ENCODE peak calls at places on chromosomes 13 and 19, in nine cellular contexts. One of them, this sample, is unnamed.

GRCh38 chr13:86932935-86933334 is 738.2 kb upstream of the SLITRK5 start:
- DNase-seq in heart right ventricle: no peak
- DNase-seq in neural progenitor cell: peak
- DNase-seq in activated naive CD8-positive, alpha-beta T cell treated with anti-CD3 and anti-CD28 coated beads, Interleukin-2, amount 50 U/mL, for 24 hours: no peak
- DNase-seq in stimulated activated CD8-positive, alpha-beta memory T cell treated with anti-CD3 and anti-CD28 coated beads, Interleukin-15, amount 100 ng/mL, for 4 hours: no peak
- DNase-seq in GM12892: no peak
- DNase-seq in iPS-NIHi11: peak
- DNase-seq in T-helper 9 cell: no peak
- DNase-seq in NCI-H1092: no peak
- DNase-seq in this sample: no peak

GRCh38 chr13:99944606-99945005 is 27.0 kb downstream of the ZIC5 start:
- DNase-seq in activated naive CD8-positive, alpha-beta T cell treated with anti-CD3 and anti-CD28 coated beads, Interleukin-2, amount 50 U/mL, for 24 hours: no peak
- DNase-seq in stimulated activated CD8-positive, alpha-beta memory T cell treated with anti-CD3 and anti-CD28 coated beads, Interleukin-15, amount 100 ng/mL, for 4 hours: no peak
- DNase-seq in T-helper 9 cell: no peak
- DNase-seq in NCI-H1092: no peak
- DNase-seq in iPS-NIHi11: no peak
- DNase-seq in neural progenitor cell: no peak
- DNase-seq in GM12892: no peak
- DNase-seq in heart right ventricle: no peak
- DNase-seq in this sample: no peak

GRCh38 chr19:53994811-53995210 is 3.4 kb downstream of the CACNG6 start:
- DNase-seq in activated naive CD8-positive, alpha-beta T cell treated with anti-CD3 and anti-CD28 coated beads, Interleukin-2, amount 50 U/mL, for 24 hours: no peak
- DNase-seq in neural progenitor cell: no peak
- DNase-seq in heart right ventricle: no peak
- DNase-seq in stimulated activated CD8-positive, alpha-beta memory T cell treated with anti-CD3 and anti-CD28 coated beads, Interleukin-15, amount 100 ng/mL, for 4 hours: no peak
- DNase-seq in T-helper 9 cell: no peak
- DNase-seq in iPS-NIHi11: no peak
- DNase-seq in GM12892: no peak
- DNase-seq in NCI-H1092: no peak
- DNase-seq in this sample: no peak

GRCh38 chr13:85528578-85529215 is 270.5 kb downstream of the SLITRK6 start:
- DNase-seq in neural progenitor cell: no peak
- DNase-seq in stimulated activated CD8-positive, alpha-beta memory T cell treated with anti-CD3 and anti-CD28 coated beads, Interleukin-15, amount 100 ng/mL, for 4 hours: no peak
- DNase-seq in GM12892: no peak
- DNase-seq in iPS-NIHi11: no peak
- DNase-seq in T-helper 9 cell: no peak
- DNase-seq in NCI-H1092: no peak
- DNase-seq in heart right ventricle: no peak
- DNase-seq in activated naive CD8-positive, alpha-beta T cell treated with anti-CD3 and anti-CD28 coated beads, Interleukin-2, amount 50 U/mL, for 24 hours: no peak
- DNase-seq in this sample: no peak

GRCh38 chr13:76638882-76639281 is 247.3 kb downstream of the KCTD12 start:
- DNase-seq in T-helper 9 cell: no peak
- DNase-seq in iPS-NIHi11: no peak
- DNase-seq in activated naive CD8-positive, alpha-beta T cell treated with anti-CD3 and anti-CD28 coated beads, Interleukin-2, amount 50 U/mL, for 24 hours: no peak
- DNase-seq in heart right ventricle: no peak
- DNase-seq in NCI-H1092: no peak
- DNase-seq in neural progenitor cell: no peak
- DNase-seq in GM12892: no peak
- DNase-seq in stimulated activated CD8-positive, alpha-beta memory T cell treated with anti-CD3 and anti-CD28 coated beads, Interleukin-15, amount 100 ng/mL, for 4 hours: no peak
- DNase-seq in this sample: no peak

GRCh38 chr19:39754544-39754943 is 16.7 kb upstream of the CLC start:
- DNase-seq in NCI-H1092: no peak
- DNase-seq in activated naive CD8-positive, alpha-beta T cell treated with anti-CD3 and anti-CD28 coated beads, Interleukin-2, amount 50 U/mL, for 24 hours: no peak
- DNase-seq in heart right ventricle: no peak
- DNase-seq in T-helper 9 cell: no peak
- DNase-seq in neural progenitor cell: no peak
- DNase-seq in GM12892: no peak
- DNase-seq in iPS-NIHi11: no peak
- DNase-seq in stimulated activated CD8-positive, alpha-beta memory T cell treated with anti-CD3 and anti-CD28 coated beads, Interleukin-15, amount 100 ng/mL, for 4 hours: no peak
- DNase-seq in this sample: no peak

GRCh38 chr13:29925457-29925856 is 75.0 kb upstream of the UBL3 start:
- DNase-seq in GM12892: no peak
- DNase-seq in stimulated activated CD8-positive, alpha-beta memory T cell treated with anti-CD3 and anti-CD28 coated beads, Interleukin-15, amount 100 ng/mL, for 4 hours: no peak
- DNase-seq in NCI-H1092: peak
- DNase-seq in iPS-NIHi11: no peak
- DNase-seq in T-helper 9 cell: no peak
- DNase-seq in activated naive CD8-positive, alpha-beta T cell treated with anti-CD3 and anti-CD28 coated beads, Interleukin-2, amount 50 U/mL, for 24 hours: no peak
- DNase-seq in neural progenitor cell: no peak
- DNase-seq in heart right ventricle: peak
- DNase-seq in this sample: peak

GRCh38 chr19:49862411-49863253 is 4.7 kb downstream of the PNKP start:
- DNase-seq in iPS-NIHi11: peak
- DNase-seq in NCI-H1092: no peak
- DNase-seq in activated naive CD8-positive, alpha-beta T cell treated with anti-CD3 and anti-CD28 coated beads, Interleukin-2, amount 50 U/mL, for 24 hours: no peak
- DNase-seq in T-helper 9 cell: no peak
- DNase-seq in stimulated activated CD8-positive, alpha-beta memory T cell treated with anti-CD3 and anti-CD28 coated beads, Interleukin-15, amount 100 ng/mL, for 4 hours: no peak
- DNase-seq in neural progenitor cell: peak
- DNase-seq in heart right ventricle: no peak
- DNase-seq in GM12892: no peak
- DNase-seq in this sample: peak

GRCh38 chr13:30382836-30383525 is 39.3 kb upstream of the UBE2L5 start:
- DNase-seq in NCI-H1092: no peak
- DNase-seq in T-helper 9 cell: no peak
- DNase-seq in neural progenitor cell: no peak
- DNase-seq in activated naive CD8-positive, alpha-beta T cell treated with anti-CD3 and anti-CD28 coated beads, Interleukin-2, amount 50 U/mL, for 24 hours: no peak
- DNase-seq in iPS-NIHi11: no peak
- DNase-seq in heart right ventricle: no peak
- DNase-seq in GM12892: no peak
- DNase-seq in stimulated activated CD8-positive, alpha-beta memory T cell treated with anti-CD3 and anti-CD28 coated beads, Interleukin-15, amount 100 ng/mL, for 4 hours: no peak
- DNase-seq in this sample: no peak

GRCh38 chr19:4534836-4535658 is at the start of gene PLIN5:
- DNase-seq in GM12892: peak
- DNase-seq in activated naive CD8-positive, alpha-beta T cell treated with anti-CD3 and anti-CD28 coated beads, Interleukin-2, amount 50 U/mL, for 24 hours: peak
- DNase-seq in stimulated activated CD8-positive, alpha-beta memory T cell treated with anti-CD3 and anti-CD28 coated beads, Interleukin-15, amount 100 ng/mL, for 4 hours: peak
- DNase-seq in iPS-NIHi11: peak
- DNase-seq in heart right ventricle: peak
- DNase-seq in neural progenitor cell: peak
- DNase-seq in T-helper 9 cell: peak
- DNase-seq in NCI-H1092: peak
- DNase-seq in this sample: peak

GRCh38 chr19:16037424-16038195 is 38.7 kb upstream of the TPM4 start:
- DNase-seq in iPS-NIHi11: no peak
- DNase-seq in neural progenitor cell: no peak
- DNase-seq in T-helper 9 cell: no peak
- DNase-seq in NCI-H1092: no peak
- DNase-seq in stimulated activated CD8-positive, alpha-beta memory T cell treated with anti-CD3 and anti-CD28 coated beads, Interleukin-15, amount 100 ng/mL, for 4 hours: no peak
- DNase-seq in heart right ventricle: no peak
- DNase-seq in GM12892: peak
- DNase-seq in activated naive CD8-positive, alpha-beta T cell treated with anti-CD3 and anti-CD28 coated beads, Interleukin-2, amount 50 U/mL, for 24 hours: no peak
- DNase-seq in this sample: no peak

GRCh38 chr13:24161010-24161775 is 673 bp downstream of the SPATA13 start:
- DNase-seq in stimulated activated CD8-positive, alpha-beta memory T cell treated with anti-CD3 and anti-CD28 coated beads, Interleukin-15, amount 100 ng/mL, for 4 hours: peak
- DNase-seq in activated naive CD8-positive, alpha-beta T cell treated with anti-CD3 and anti-CD28 coated beads, Interleukin-2, amount 50 U/mL, for 24 hours: peak
- DNase-seq in NCI-H1092: peak
- DNase-seq in heart right ventricle: peak
- DNase-seq in neural progenitor cell: peak
- DNase-seq in iPS-NIHi11: peak
- DNase-seq in GM12892: peak
- DNase-seq in T-helper 9 cell: peak
- DNase-seq in this sample: peak

GRCh38 chr13:35953537-35954206 is 177.5 kb downstream of the DCLK1 start:
- DNase-seq in GM12892: no peak
- DNase-seq in NCI-H1092: peak
- DNase-seq in stimulated activated CD8-positive, alpha-beta memory T cell treated with anti-CD3 and anti-CD28 coated beads, Interleukin-15, amount 100 ng/mL, for 4 hours: no peak
- DNase-seq in T-helper 9 cell: no peak
- DNase-seq in heart right ventricle: peak
- DNase-seq in neural progenitor cell: peak
- DNase-seq in iPS-NIHi11: peak
- DNase-seq in activated naive CD8-positive, alpha-beta T cell treated with anti-CD3 and anti-CD28 coated beads, Interleukin-2, amount 50 U/mL, for 24 hours: no peak
- DNase-seq in this sample: peak

GRCh38 chr19:12792048-12792852 is 964 bp downstream of the JUNB start:
- DNase-seq in GM12892: no peak
- DNase-seq in activated naive CD8-positive, alpha-beta T cell treated with anti-CD3 and anti-CD28 coated beads, Interleukin-2, amount 50 U/mL, for 24 hours: peak
- DNase-seq in heart right ventricle: peak
- DNase-seq in neural progenitor cell: peak
- DNase-seq in stimulated activated CD8-positive, alpha-beta memory T cell treated with anti-CD3 and anti-CD28 coated beads, Interleukin-15, amount 100 ng/mL, for 4 hours: peak
- DNase-seq in iPS-NIHi11: no peak
- DNase-seq in T-helper 9 cell: peak
- DNase-seq in NCI-H1092: peak
- DNase-seq in this sample: peak

GRCh38 chr19:41843371-41843770 is 1.1 kb downstream of the LYPD4 start:
- DNase-seq in NCI-H1092: no peak
- DNase-seq in activated naive CD8-positive, alpha-beta T cell treated with anti-CD3 and anti-CD28 coated beads, Interleukin-2, amount 50 U/mL, for 24 hours: no peak
- DNase-seq in GM12892: no peak
- DNase-seq in stimulated activated CD8-positive, alpha-beta memory T cell treated with anti-CD3 and anti-CD28 coated beads, Interleukin-15, amount 100 ng/mL, for 4 hours: no peak
- DNase-seq in iPS-NIHi11: no peak
- DNase-seq in T-helper 9 cell: no peak
- DNase-seq in neural progenitor cell: no peak
- DNase-seq in heart right ventricle: no peak
- DNase-seq in this sample: no peak